ENCODE peak calls at places on chromosomes 13 and 19, in eight cellular contexts. H is fibroblast of lung, X is transverse colon, G is adrenal gland, Q is left ventricle myocardium inferior, W is thoracic aorta, O is PC-9, B is tibial artery. T is an unnamed sample.

GRCh38 chr13:67023088-67023893 is 206.8 kb downstream of the PCDH9 start:
- DNase-seq in H (peak; percentile 88), X (no peak), G (no peak), Q (no peak), W (no peak), O (peak; percentile 12), B (no peak), T (no peak)

GRCh38 chr19:2462635-2463421 is 6.1 kb upstream of the LMNB2 start:
- DNase-seq in H (peak; percentile 96), X (peak; percentile 82), G (peak; percentile 88), Q (peak; percentile 90), W (peak; percentile 38), O (peak; percentile 59), B (peak; percentile 93), T (peak; percentile 99)

GRCh38 chr19:33868821-33869412 is 72.2 kb downstream of the KCTD15 start:
- DNase-seq in H (peak; percentile 28), X (peak; percentile 14), G (peak; percentile 22), Q (peak; percentile 35), W (no peak), O (no peak), B (no peak), T (peak; percentile 74)

GRCh38 chr19:31317542-31317941 is 31.7 kb downstream of the TSHZ3 start:
- DNase-seq in H (no peak), X (no peak), G (no peak), Q (no peak), W (no peak), O (no peak), B (no peak), T (peak; percentile 62)

GRCh38 chr19:35404879-35405622 is 34.2 kb downstream of the GPR42 start:
- DNase-seq in H (peak; percentile 88), X (peak; percentile 51), G (peak; percentile 35), Q (no peak), W (peak; percentile 17), O (peak; percentile 41), B (no peak), T (peak; percentile 67)

GRCh38 chr13:104586010-104586746 is 1520.0 kb upstream of the SLC10A2 start:
- DNase-seq in H (peak; percentile 95), X (peak; percentile 41), G (no peak), Q (no peak), W (no peak), O (peak; percentile 19), B (no peak), T (no peak)

GRCh38 chr13:43057653-43058317 is 34.4 kb downstream of the DNAJC15 start:
- DNase-seq in H (peak; percentile 20), X (no peak), G (no peak), Q (no peak), W (no peak), O (peak; percentile 15), B (no peak), T (peak; percentile 71)

GRCh38 chr19:49690073-49690655 is 752 bp upstream of the CPT1C start:
- DNase-seq in H (no peak), X (no peak), G (no peak), Q (no peak), W (no peak), O (no peak), B (no peak), T (no peak)

GRCh38 chr13:26324867-26325266 is 70.9 kb downstream of the CDK8 start:
- DNase-seq in H (no peak), X (no peak), G (no peak), Q (no peak), W (no peak), O (no peak), B (no peak), T (no peak)

GRCh38 chr19:5642204-5642603 is 19.3 kb downstream of the SAFB start:
- DNase-seq in H (no peak), X (no peak), G (peak; percentile 42), Q (no peak), W (no peak), O (no peak), B (no peak), T (no peak)

GRCh38 chr13:41401371-41401770 is 56.0 kb upstream of the RGCC start:
- DNase-seq in H (no peak), X (no peak), G (no peak), Q (no peak), W (no peak), O (no peak), B (no peak), T (peak; percentile 63)

GRCh38 chr19:28694812-28695211 is 518.1 kb downstream of the UQCRFS1 start:
- DNase-seq in H (no peak), X (no peak), G (no peak), Q (no peak), W (no peak), O (no peak), B (no peak), T (no peak)
- TF ChIP-seq CTCF in H (no peak), X (no peak), G (no peak), Q (no peak), W (no peak), O (no peak), B (no peak), T (peak; percentile 36)

GRCh38 chr19:48471836-48472235 is 2.7 kb downstream of the CYTH2 start:
- DNase-seq in H (no peak), X (no peak), G (no peak), Q (no peak), W (no peak), O (no peak), B (no peak), T (no peak)
- H3K36me3 ChIP-seq in H (peaks cover 36% of the 10 kb centered on the region), X (no peaks in the 10 kb centered on the region), G (peaks cover 66% of the 10 kb centered on the region), Q (peaks cover 67% of the 10 kb centered on the region), W (peaks cover 57% of the 10 kb centered on the region), O (peaks cover 31% of the 10 kb centered on the region), B (peaks cover 54% of the 10 kb centered on the region), T (peaks cover 65% of the 10 kb centered on the region)

GRCh38 chr19:47018923-47019322 is 714 bp upstream of the NPAS1 start:
- DNase-seq in H (no peak), X (no peak), G (no peak), Q (no peak), W (no peak), O (no peak), B (no peak), T (no peak)

GRCh38 chr19:47021536-47022139 is 2.0 kb downstream of the NPAS1 start:
- DNase-seq in H (no peak), X (no peak), G (no peak), Q (no peak), W (no peak), O (no peak), B (no peak), T (peak; percentile 85)

GRCh38 chr19:47019431-47020041 is at the start of gene NPAS1:
- DNase-seq in H (no peak), X (no peak), G (no peak), Q (no peak), W (no peak), O (no peak), B (no peak), T (peak; percentile 85)

GRCh38 chr19:47020992-47021496 is 1.4 kb downstream of the NPAS1 start:
- DNase-seq in H (no peak), X (no peak), G (no peak), Q (no peak), W (no peak), O (no peak), B (no peak), T (peak; percentile 83)

DNA sequence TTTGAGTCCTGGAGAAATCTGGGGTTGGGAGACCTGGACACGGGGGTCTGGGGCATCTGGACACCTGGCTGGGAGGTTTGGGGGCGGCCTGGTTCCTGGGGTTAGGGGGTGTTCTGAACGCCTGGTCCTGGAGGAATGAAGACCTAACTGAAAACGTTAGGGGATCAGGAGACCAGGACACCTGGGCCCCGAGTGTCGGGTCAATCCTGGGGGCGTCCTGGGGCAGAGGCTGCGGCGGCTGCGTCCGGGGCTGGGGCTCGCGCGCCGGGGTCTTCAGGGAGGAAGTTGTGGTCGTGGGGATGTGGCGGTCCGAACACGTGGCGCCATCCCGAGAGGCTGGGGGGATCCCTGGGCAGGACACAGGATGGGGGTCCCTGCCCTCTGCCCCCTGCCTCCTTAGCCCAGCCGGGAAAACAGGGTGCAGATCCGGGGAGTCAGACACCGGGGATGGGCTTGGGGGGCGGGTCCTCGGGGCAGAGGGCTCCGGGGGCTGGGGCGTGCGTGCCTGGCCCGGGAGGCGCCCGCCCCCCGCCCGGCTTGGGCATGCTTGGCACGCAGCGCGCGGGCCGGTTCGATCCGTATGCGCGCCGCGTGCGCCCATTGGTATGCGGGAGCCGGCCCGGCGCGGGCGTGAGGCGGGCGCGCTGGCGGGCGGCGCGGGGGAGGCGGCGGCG is 632 bp downstream of the NPAS1 start:
- DNase-seq in H (no peak), X (no peak), G (no peak), Q (no peak), W (no peak), O (no peak), B (no peak), T (peak; percentile 62)
- H3K27me3 ChIP-seq in H (peaks cover 26% of the 10 kb centered on the region), X (peaks cover 71% of the 10 kb centered on the region), G (peaks cover 48% of the 10 kb centered on the region), Q (peaks cover 65% of the 10 kb centered on the region), W (peaks cover 13% of the 10 kb centered on the region), O (peaks cover 47% of the 10 kb centered on the region), B (no peaks in the 10 kb centered on the region), T (peaks cover 66% of the 10 kb centered on the region)

GRCh38 chr13:37960427-37960826 is 90.9 kb upstream of the TRPC4 start:
- DNase-seq in H (no peak), X (no peak), G (no peak), Q (no peak), W (no peak), O (no peak), B (no peak), T (no peak)
- TF ChIP-seq CTCF in H (peak; percentile 15), X (no peak), G (no peak), Q (no peak), W (no peak), O (no peak), B (no peak), T (peak; percentile 71)

GRCh38 chr19:1073063-1073955 is 6.3 kb downstream of the ARHGAP45 start:
- DNase-seq in H (no peak), X (no peak), G (no peak), Q (no peak), W (no peak), O (no peak), B (no peak), T (no peak)
- H3K36me3 ChIP-seq in H (no peaks in the 10 kb centered on the region), X (no peaks in the 10 kb centered on the region), G (no peaks in the 10 kb centered on the region), Q (no peaks in the 10 kb centered on the region), W (no peaks in the 10 kb centered on the region), O (no peaks in the 10 kb centered on the region), B (no peaks in the 10 kb centered on the region), T (no peaks in the 10 kb centered on the region)

DNA sequence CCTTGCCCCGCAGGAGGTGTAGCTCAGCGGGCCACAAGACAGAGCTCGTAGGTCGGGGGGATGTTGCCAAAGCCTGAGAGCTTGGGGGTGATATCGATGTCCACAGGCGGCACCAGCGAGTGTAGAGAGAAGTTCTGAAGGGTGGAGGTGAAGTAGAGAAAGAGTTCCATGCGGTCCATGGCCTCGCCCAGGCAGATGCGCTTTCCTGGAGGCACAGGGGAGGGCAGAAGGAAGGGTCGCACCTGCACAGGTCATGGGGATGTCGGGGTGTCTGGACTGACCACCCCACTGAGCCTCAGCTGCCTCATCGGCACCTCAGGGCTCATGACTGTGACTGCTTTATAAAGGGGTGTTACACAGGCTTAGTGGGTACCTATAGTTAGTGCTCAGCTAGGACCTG is 37.8 kb upstream of the CYP2A13 start:
- DNase-seq in H (no peak), X (no peak), G (no peak), Q (no peak), W (no peak), O (no peak), B (no peak), T (no peak)
- H3K27me3 ChIP-seq in H (no peaks in the 10 kb centered on the region), X (peaks cover 7% of the 10 kb centered on the region), G (no peaks in the 10 kb centered on the region), Q (peaks cover 72% of the 10 kb centered on the region), W (no peaks in the 10 kb centered on the region), O (peaks cover 25% of the 10 kb centered on the region), B (no peaks in the 10 kb centered on the region), T (no peaks in the 10 kb centered on the region)